ENCODE peak calls at places on chromosomes 6 and 20, in seven cellular contexts. One of them, this sample, is unnamed. For H3K4me1 and H3K27me3, the result is how much of the 10 kb centered on the place peaks cover.

GRCh38 chr20:46179811-46180326 is 61.8 kb downstream of the CD40 start:
- DNase-seq in Panc1: no peak
- DNase-seq in esophagus squamous epithelium: no peak
- DNase-seq in H9: no peak
- DNase-seq in tibial nerve: no peak
- DNase-seq in mesendoderm: no peak
- DNase-seq in HepG2: no peak
- DNase-seq in this sample: no peak

GRCh38 chr6:73471686-73472290 is 10.3 kb downstream of the MTO1 start:
- DNase-seq in Panc1: no peak
- DNase-seq in esophagus squamous epithelium: no peak
- DNase-seq in H9: no peak
- DNase-seq in tibial nerve: no peak
- DNase-seq in mesendoderm: no peak
- DNase-seq in HepG2: no peak
- DNase-seq in this sample: no peak

GRCh38 chr6:30411515-30412207 is 66.7 kb downstream of the RPP21 start:
- DNase-seq in Panc1: peak
- DNase-seq in esophagus squamous epithelium: no peak
- DNase-seq in H9: peak
- DNase-seq in tibial nerve: no peak
- DNase-seq in mesendoderm: peak
- DNase-seq in HepG2: peak
- DNase-seq in this sample: peak

GRCh38 chr6:158854214-158855101 is 35.3 kb upstream of the EZR start:
- DNase-seq in Panc1: no peak
- DNase-seq in esophagus squamous epithelium: no peak
- DNase-seq in H9: peak
- DNase-seq in tibial nerve: no peak
- DNase-seq in mesendoderm: peak
- DNase-seq in HepG2: peak
- DNase-seq in this sample: no peak

GRCh38 chr6:166766769-166767168 is 139.7 kb upstream of the RPS6KA2 start:
- DNase-seq in Panc1: no peak
- DNase-seq in esophagus squamous epithelium: no peak
- DNase-seq in H9: peak
- DNase-seq in tibial nerve: no peak
- DNase-seq in mesendoderm: no peak
- DNase-seq in HepG2: no peak
- DNase-seq in this sample: peak

GRCh38 chr6:131998255-131998982 is 47.2 kb upstream of the CCN2 start:
- DNase-seq in Panc1: no peak
- DNase-seq in esophagus squamous epithelium: no peak
- DNase-seq in H9: no peak
- DNase-seq in tibial nerve: no peak
- DNase-seq in mesendoderm: no peak
- DNase-seq in HepG2: no peak
- DNase-seq in this sample: peak

GRCh38 chr20:35698298-35699126 is 640 bp downstream of the NFS1 start:
- DNase-seq in Panc1: no peak
- DNase-seq in esophagus squamous epithelium: no peak
- DNase-seq in H9: no peak
- DNase-seq in tibial nerve: no peak
- DNase-seq in mesendoderm: peak
- DNase-seq in HepG2: no peak
- DNase-seq in this sample: peak

GRCh38 chr6:130913119-130913518 is 85.9 kb downstream of the SMLR1 start:
- DNase-seq in Panc1: no peak
- DNase-seq in esophagus squamous epithelium: no peak
- DNase-seq in H9: no peak
- DNase-seq in tibial nerve: no peak
- DNase-seq in mesendoderm: peak
- DNase-seq in HepG2: no peak
- DNase-seq in this sample: no peak

GRCh38 chr20:61951695-61952533 is 113.8 kb downstream of the TAF4 start:
- DNase-seq in Panc1: no peak
- DNase-seq in esophagus squamous epithelium: no peak
- DNase-seq in H9: peak
- DNase-seq in tibial nerve: no peak
- DNase-seq in mesendoderm: peak
- DNase-seq in HepG2: no peak
- DNase-seq in this sample: no peak

GRCh38 chr6:99603421-99604160 is 3.0 kb upstream of the PRDM13 start:
- DNase-seq in Panc1: no peak
- DNase-seq in esophagus squamous epithelium: no peak
- DNase-seq in H9: peak
- DNase-seq in tibial nerve: no peak
- DNase-seq in mesendoderm: peak
- DNase-seq in HepG2: no peak
- DNase-seq in this sample: no peak

GRCh38 chr6:41615311-41615710 is 23.0 kb upstream of the MDFI start:
- DNase-seq in Panc1: no peak
- DNase-seq in esophagus squamous epithelium: no peak
- DNase-seq in H9: no peak
- DNase-seq in tibial nerve: no peak
- DNase-seq in mesendoderm: no peak
- DNase-seq in HepG2: no peak
- DNase-seq in this sample: no peak

GRCh38 chr20:37398750-37399621 is 53.0 kb downstream of the SRC start:
- DNase-seq in Panc1: no peak
- DNase-seq in esophagus squamous epithelium: no peak
- DNase-seq in H9: no peak
- DNase-seq in tibial nerve: no peak
- DNase-seq in mesendoderm: no peak
- DNase-seq in HepG2: peak
- DNase-seq in this sample: no peak

GRCh38 chr6:162670345-162670744 is 57.2 kb downstream of the PRKN start:
- DNase-seq in Panc1: no peak
- DNase-seq in esophagus squamous epithelium: no peak
- DNase-seq in H9: no peak
- DNase-seq in tibial nerve: no peak
- DNase-seq in mesendoderm: peak
- DNase-seq in HepG2: no peak
- DNase-seq in this sample: no peak

GRCh38 chr6:73695619-73696421 is at the start of gene CD109:
- DNase-seq in Panc1: peak
- DNase-seq in esophagus squamous epithelium: no peak
- DNase-seq in H9: peak
- DNase-seq in tibial nerve: no peak
- DNase-seq in mesendoderm: peak
- DNase-seq in HepG2: peak
- DNase-seq in this sample: peak

GRCh38 chr20:32358883-32359632 is 927 bp downstream of the ASXL1 start:
- DNase-seq in Panc1: no peak
- DNase-seq in esophagus squamous epithelium: peak
- DNase-seq in H9: peak
- DNase-seq in tibial nerve: peak
- DNase-seq in mesendoderm: peak
- DNase-seq in HepG2: peak
- DNase-seq in this sample: peak

GRCh38 chr20:40738976-40739375 is 49.9 kb upstream of the MAFB start:
- DNase-seq in Panc1: no peak
- DNase-seq in esophagus squamous epithelium: no peak
- DNase-seq in H9: no peak
- DNase-seq in tibial nerve: no peak
- DNase-seq in mesendoderm: no peak
- DNase-seq in HepG2: no peak
- DNase-seq in this sample: no peak

GRCh38 chr20:57498425-57499400 is 26.2 kb downstream of the CTCFL start:
- DNase-seq in Panc1: no peak
- DNase-seq in esophagus squamous epithelium: no peak
- DNase-seq in H9: peak
- DNase-seq in tibial nerve: no peak
- DNase-seq in mesendoderm: peak
- DNase-seq in HepG2: no peak
- DNase-seq in this sample: no peak

GRCh38 chr20:45968801-45969711 is 2.9 kb downstream of the ZNF335 start:
- DNase-seq in Panc1: no peak
- DNase-seq in esophagus squamous epithelium: no peak
- DNase-seq in H9: peak
- DNase-seq in tibial nerve: no peak
- DNase-seq in mesendoderm: no peak
- DNase-seq in HepG2: no peak
- DNase-seq in this sample: no peak

GRCh38 chr6:36070252-36070651 is 42.6 kb downstream of the MAPK14 start:
- DNase-seq in Panc1: no peak
- DNase-seq in esophagus squamous epithelium: no peak
- DNase-seq in H9: no peak
- DNase-seq in tibial nerve: no peak
- DNase-seq in mesendoderm: no peak
- DNase-seq in HepG2: no peak
- DNase-seq in this sample: no peak

GRCh38 chr6:36069573-36069972 is 42.0 kb downstream of the MAPK14 start:
- DNase-seq in Panc1: no peak
- DNase-seq in esophagus squamous epithelium: no peak
- DNase-seq in H9: no peak
- DNase-seq in tibial nerve: no peak
- DNase-seq in mesendoderm: peak
- DNase-seq in HepG2: no peak
- DNase-seq in this sample: no peak

GRCh38 chr6:36067374-36068011 is 39.9 kb downstream of the MAPK14 start:
- DNase-seq in Panc1: no peak
- DNase-seq in esophagus squamous epithelium: no peak
- DNase-seq in H9: no peak
- DNase-seq in tibial nerve: no peak
- DNase-seq in mesendoderm: no peak
- DNase-seq in HepG2: no peak
- DNase-seq in this sample: no peak

GRCh38 chr6:36068012-36068392 is 40.4 kb downstream of the MAPK14 start:
- DNase-seq in Panc1: no peak
- DNase-seq in esophagus squamous epithelium: no peak
- DNase-seq in H9: no peak
- DNase-seq in tibial nerve: no peak
- DNase-seq in mesendoderm: no peak
- DNase-seq in HepG2: no peak
- DNase-seq in this sample: no peak

GRCh38 chr6:36068603-36069002 is 41.0 kb downstream of the MAPK14 start:
- DNase-seq in Panc1: no peak
- DNase-seq in esophagus squamous epithelium: no peak
- DNase-seq in H9: no peak
- DNase-seq in tibial nerve: no peak
- DNase-seq in mesendoderm: no peak
- DNase-seq in HepG2: no peak
- DNase-seq in this sample: no peak
- H3K4me1 ChIP-seq in Panc1: under half
- H3K4me1 ChIP-seq in esophagus squamous epithelium: under half
- H3K4me1 ChIP-seq in H9: under half
- H3K4me1 ChIP-seq in tibial nerve: under half
- H3K4me1 ChIP-seq in mesendoderm: under half
- H3K4me1 ChIP-seq in HepG2: half or more
- H3K4me1 ChIP-seq in this sample: under half

DNA sequence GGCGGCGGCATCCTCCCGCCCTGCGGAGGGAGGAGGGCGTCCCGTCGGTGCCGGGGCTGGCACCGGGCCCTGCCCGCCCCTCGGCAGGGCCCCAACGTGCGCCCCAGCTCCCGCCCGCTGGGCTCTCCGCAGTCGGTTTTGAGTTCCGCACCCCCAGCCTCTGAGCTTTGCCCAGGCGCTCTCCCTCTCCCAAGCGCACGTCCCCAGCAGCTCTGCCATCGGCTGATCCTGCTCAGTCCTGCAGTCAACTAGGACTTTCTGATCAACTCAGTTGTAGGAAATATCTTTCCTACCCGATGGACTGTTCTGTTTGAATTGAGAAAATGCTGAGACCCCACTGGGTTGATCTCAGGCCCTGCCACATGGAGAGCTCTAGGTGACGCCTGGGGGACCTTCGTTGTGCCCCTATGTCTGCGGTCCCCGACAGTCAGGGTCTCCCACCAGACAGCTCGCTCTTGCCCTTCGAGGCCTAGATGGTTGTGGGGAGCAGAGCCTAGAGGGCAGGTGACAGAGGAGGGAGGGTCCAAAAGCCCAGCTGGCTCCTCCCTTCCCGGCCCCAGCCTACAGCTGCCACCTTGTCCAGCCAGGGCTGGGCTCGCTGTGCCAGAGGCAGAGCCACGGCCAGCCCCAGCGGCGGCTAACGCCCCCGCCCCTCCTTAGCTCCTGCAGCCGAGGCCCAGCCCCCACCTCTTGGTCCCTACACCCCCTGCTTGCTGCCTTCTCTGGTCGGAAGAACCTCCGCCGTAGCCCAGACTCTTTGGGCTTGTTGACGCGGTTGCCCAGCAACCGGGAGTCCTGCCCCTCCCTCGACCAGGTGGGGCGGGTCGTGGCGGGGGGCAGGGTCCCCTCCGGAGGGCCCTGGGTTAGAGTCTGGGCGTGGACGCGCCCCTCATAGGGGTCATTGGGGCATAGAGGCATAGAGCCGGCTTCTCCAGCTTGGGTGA is at the start of gene LKAAEAR1:
- DNase-seq in Panc1: no peak
- DNase-seq in esophagus squamous epithelium: no peak
- DNase-seq in H9: peak
- DNase-seq in tibial nerve: no peak
- DNase-seq in mesendoderm: peak
- DNase-seq in HepG2: no peak
- DNase-seq in this sample: no peak
- H3K27me3 ChIP-seq in Panc1: under half
- H3K27me3 ChIP-seq in esophagus squamous epithelium: under half
- H3K27me3 ChIP-seq in H9: under half
- H3K27me3 ChIP-seq in tibial nerve: under half
- H3K27me3 ChIP-seq in mesendoderm: under half
- H3K27me3 ChIP-seq in HepG2: half or more
- H3K27me3 ChIP-seq in this sample: under half

DNA sequence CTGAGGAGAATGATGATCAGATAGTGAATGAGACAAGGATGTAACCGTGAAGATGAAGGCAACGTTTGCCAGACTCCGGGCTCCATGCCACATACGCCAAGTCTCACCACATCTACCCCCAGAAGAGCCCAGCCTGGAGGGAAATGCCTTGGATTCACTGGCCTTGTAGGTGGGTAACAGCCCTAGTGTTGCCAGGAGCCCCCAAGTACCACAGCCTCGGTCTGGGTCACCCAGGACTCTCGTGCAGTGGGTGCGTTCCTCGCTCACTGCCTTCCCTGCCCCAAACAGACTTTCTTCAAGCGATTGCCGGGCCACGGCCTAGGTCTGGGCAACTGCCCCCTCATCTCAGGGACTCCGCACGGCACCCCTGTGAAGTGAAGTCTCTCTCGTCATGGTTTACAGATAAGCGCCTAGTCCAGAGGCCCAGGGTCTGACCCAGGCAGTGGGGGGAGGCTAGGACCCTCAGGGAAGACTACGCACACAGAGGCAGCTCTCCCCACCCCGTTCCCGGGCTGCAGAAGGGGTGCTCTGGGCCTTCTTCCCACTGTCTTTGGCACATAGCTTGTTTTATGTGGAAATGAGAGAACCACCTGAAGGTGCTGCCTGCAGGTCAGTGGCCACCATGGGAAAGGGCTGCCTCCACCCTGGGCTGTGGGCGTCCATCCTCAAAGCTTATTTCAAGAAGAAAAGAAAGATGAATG is 220.7 kb downstream of the ERMARD start:
- DNase-seq in Panc1: no peak
- DNase-seq in esophagus squamous epithelium: no peak
- DNase-seq in H9: peak
- DNase-seq in tibial nerve: no peak
- DNase-seq in mesendoderm: no peak
- DNase-seq in HepG2: no peak
- DNase-seq in this sample: no peak
- H3K27ac ChIP-seq in Panc1: no peak
- H3K27ac ChIP-seq in esophagus squamous epithelium: no peak
- H3K27ac ChIP-seq in H9: no peak
- H3K27ac ChIP-seq in tibial nerve: no peak
- H3K27ac ChIP-seq in mesendoderm: no peak
- H3K27ac ChIP-seq in HepG2: no peak
- H3K27ac ChIP-seq in this sample: no peak

GRCh38 chr6:75612434-75612833 is 10.8 kb downstream of the SENP6 start:
- DNase-seq in Panc1: no peak
- DNase-seq in esophagus squamous epithelium: no peak
- DNase-seq in H9: no peak
- DNase-seq in tibial nerve: no peak
- DNase-seq in mesendoderm: no peak
- DNase-seq in HepG2: no peak
- DNase-seq in this sample: no peak
- H3K4me1 ChIP-seq in Panc1: under half
- H3K4me1 ChIP-seq in esophagus squamous epithelium: under half
- H3K4me1 ChIP-seq in H9: under half
- H3K4me1 ChIP-seq in tibial nerve: half or more
- H3K4me1 ChIP-seq in mesendoderm: under half
- H3K4me1 ChIP-seq in HepG2: half or more
- H3K4me1 ChIP-seq in this sample: under half